ENCODE peak calls at places on chromosomes 3 and 15, in four cellular contexts. N is HCT116, F is suprapubic skin, T is spleen. I is an unnamed sample.

GRCh38 chr3:101216710-101217457 is 103.5 kb downstream of the IMPG2 start:
- DNase-seq in N (no peak), T (no peak), F (peak), I (no peak)

GRCh38 chr15:62280625-62281024 is 115.5 kb upstream of the C2CD4B start:
- DNase-seq in F (no peak), T (no peak), N (no peak), I (no peak)

GRCh38 chr15:86743283-86743903 is 663.7 kb downstream of the AGBL1 start:
- DNase-seq in F (no peak), T (no peak), N (no peak), I (no peak)

GRCh38 chr3:158430968-158431367 is 140.0 kb upstream of the MLF1 start:
- DNase-seq in N (no peak), F (no peak), T (no peak), I (no peak)

GRCh38 chr15:74793135-74794028 is 11.5 kb downstream of the CSK start:
- DNase-seq in F (no peak), N (no peak), T (peak), I (no peak)

GRCh38 chr3:185290266-185290665 is 36.4 kb upstream of the EHHADH start:
- DNase-seq in T (no peak), F (no peak), N (no peak), I (no peak)

GRCh38 chr3:38453914-38454178 is 156 bp downstream of the ACVR2B start:
- DNase-seq in N (no peak), T (no peak), F (no peak), I (no peak)

GRCh38 chr3:123834631-123835030 is 49.5 kb downstream of the MYLK start:
- DNase-seq in F (no peak), N (no peak), T (no peak), I (no peak)

GRCh38 chr3:53263907-53264306 is 8.1 kb upstream of the TKT start:
- DNase-seq in T (no peak), F (no peak), N (no peak), I (no peak)

GRCh38 chr15:90219421-90220141 is 14.2 kb downstream of the CIB1 start:
- DNase-seq in T (peak), F (no peak), N (no peak), I (no peak)

GRCh38 chr3:71226565-71227281 is 356.8 kb downstream of the FOXP1 start:
- DNase-seq in N (no peak), F (no peak), T (peak), I (no peak)

GRCh38 chr3:134364061-134364935 is 9.9 kb downstream of the AMOTL2 start:
- DNase-seq in F (peak), N (peak), T (peak), I (no peak)

GRCh38 chr3:146217324-146217723 is 33.6 kb downstream of the PLSCR4 start:
- DNase-seq in F (no peak), N (no peak), T (no peak), I (no peak)

GRCh38 chr15:90871716-90872480 is 3.5 kb downstream of the FURIN start:
- DNase-seq in T (peak), F (no peak), N (no peak), I (no peak)

GRCh38 chr15:84883433-84883832 is 1.0 kb upstream of the SLC28A1 start:
- DNase-seq in T (no peak), F (no peak), N (no peak), I (no peak)

GRCh38 chr3:185490241-185490640 is 8.6 kb downstream of the TMEM41A start:
- DNase-seq in F (no peak), N (no peak), T (no peak), I (no peak)

GRCh38 chr3:48141225-48142137 is 46.7 kb downstream of the CDC25A start:
- DNase-seq in T (no peak), F (no peak), N (no peak), I (no peak)

GRCh38 chr15:39579487-39580116 is 1.3 kb upstream of the THBS1 start:
- DNase-seq in N (peak), F (peak), T (no peak), I (no peak)

GRCh38 chr3:73605388-73605787 is 19.4 kb downstream of the PDZRN3 start:
- DNase-seq in T (no peak), N (no peak), F (no peak), I (no peak)

GRCh38 chr3:64417816-64418215 is 192.6 kb upstream of the PRICKLE2 start:
- DNase-seq in T (no peak), N (no peak), F (no peak), I (no peak)

GRCh38 chr3:151765685-151766084 is 32.0 kb downstream of the AADACL2 start:
- DNase-seq in T (no peak), F (no peak), N (no peak), I (no peak)

GRCh38 chr3:69558912-69559311 is 173.0 kb upstream of the FRMD4B start:
- DNase-seq in F (no peak), T (no peak), N (no peak), I (no peak)

GRCh38 chr3:120693439-120694172 is 11.6 kb upstream of the HGD start:
- DNase-seq in N (no peak), F (no peak), T (no peak), I (no peak)
- TF ChIP-seq POLR2AphosphoS5 in N (no peak), F (no peak), T (no peak), I (no peak)

GRCh38 chr3:59876533-59877062 is 826.8 kb upstream of the CFAP20DC start:
- DNase-seq in F (no peak), N (no peak), T (no peak), I (no peak)

GRCh38 chr3:59877679-59878427 is 828.0 kb upstream of the CFAP20DC start:
- DNase-seq in N (no peak), T (no peak), F (no peak), I (no peak)

GRCh38 chr3:59880717-59881116 is 830.9 kb upstream of the CFAP20DC start:
- DNase-seq in F (no peak), N (no peak), T (no peak), I (no peak)

GRCh38 chr3:59879033-59879655 is 829.3 kb upstream of the CFAP20DC start:
- DNase-seq in T (no peak), F (no peak), N (no peak), I (no peak)

GRCh38 chr3:59877263-59877662 is 827.4 kb upstream of the CFAP20DC start:
- DNase-seq in T (no peak), F (no peak), N (no peak), I (no peak)
- TF ChIP-seq POLR2AphosphoS5 in T (no peak), F (no peak), N (no peak), I (no peak)

GRCh38 chr15:25683911-25684310 is 179.2 kb downstream of the ATP10A start:
- DNase-seq in T (no peak), F (no peak), N (no peak), I (no peak)

GRCh38 chr15:25682349-25682748 is 180.8 kb downstream of the ATP10A start:
- DNase-seq in F (no peak), T (no peak), N (no peak), I (no peak)

GRCh38 chr15:25683415-25683814 is 179.7 kb downstream of the ATP10A start:
- DNase-seq in T (no peak), F (no peak), N (no peak), I (no peak)

GRCh38 chr15:25685216-25685569 is 177.9 kb downstream of the ATP10A start:
- DNase-seq in F (no peak), T (no peak), N (no peak), I (no peak)

GRCh38 chr15:25684521-25685215 is 178.5 kb downstream of the ATP10A start:
- DNase-seq in T (no peak), N (no peak), F (peak), I (no peak)
- TF ChIP-seq POLR2AphosphoS5 in T (no peak), N (no peak), F (peak), I (peak)

DNA sequence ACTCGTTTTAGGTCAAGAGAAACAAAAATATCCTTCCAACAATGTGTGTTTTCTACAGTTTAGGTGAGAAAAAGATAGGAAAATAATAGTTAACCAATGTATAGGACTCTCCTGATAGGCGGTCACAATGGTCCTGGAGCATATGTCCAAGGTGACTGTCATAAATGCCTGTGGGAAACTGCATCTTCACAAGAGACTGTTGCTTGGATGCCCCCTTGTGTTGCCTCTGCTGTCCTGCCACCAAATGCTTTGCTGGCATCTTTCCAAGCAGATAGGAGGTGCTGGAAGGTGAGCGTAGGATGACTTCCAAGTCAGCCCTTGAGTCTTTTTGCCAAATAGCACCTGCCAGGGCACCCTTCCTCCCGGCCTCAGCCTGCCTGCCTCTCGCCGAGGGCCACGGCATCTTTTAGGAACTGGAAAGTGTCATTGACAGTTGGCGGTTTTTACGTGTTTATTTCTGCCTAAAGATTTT is 24.1 kb upstream of the SACM1L start:
- DNase-seq in T (no peak), F (no peak), N (peak), I (no peak)
- TF ChIP-seq POLR2AphosphoS5 in T (no peak), F (no peak), N (peak), I (peak)

DNA sequence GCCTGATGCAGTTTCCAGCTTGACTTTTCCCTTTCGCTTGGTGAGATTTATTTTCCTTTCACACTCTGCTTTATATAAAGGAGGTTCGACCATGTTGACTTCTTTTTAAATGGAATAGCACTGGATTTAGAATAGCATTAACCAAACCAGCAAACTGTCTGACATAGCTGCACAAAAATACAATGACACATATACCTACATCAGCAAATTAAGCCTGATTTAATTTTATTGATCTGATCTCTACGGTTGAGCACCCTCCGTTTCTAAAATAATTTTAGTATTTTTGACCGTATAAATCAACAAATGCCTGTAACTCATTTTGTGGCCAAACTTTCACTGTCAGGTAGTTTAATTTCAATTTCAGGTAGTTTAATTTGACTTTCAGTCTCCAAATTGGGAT is 5.8 kb upstream of the EIF5A2 start:
- DNase-seq in F (no peak), T (no peak), N (no peak), I (no peak)
- TF ChIP-seq POLR2AphosphoS5 in F (no peak), T (no peak), N (no peak), I (no peak)

DNA sequence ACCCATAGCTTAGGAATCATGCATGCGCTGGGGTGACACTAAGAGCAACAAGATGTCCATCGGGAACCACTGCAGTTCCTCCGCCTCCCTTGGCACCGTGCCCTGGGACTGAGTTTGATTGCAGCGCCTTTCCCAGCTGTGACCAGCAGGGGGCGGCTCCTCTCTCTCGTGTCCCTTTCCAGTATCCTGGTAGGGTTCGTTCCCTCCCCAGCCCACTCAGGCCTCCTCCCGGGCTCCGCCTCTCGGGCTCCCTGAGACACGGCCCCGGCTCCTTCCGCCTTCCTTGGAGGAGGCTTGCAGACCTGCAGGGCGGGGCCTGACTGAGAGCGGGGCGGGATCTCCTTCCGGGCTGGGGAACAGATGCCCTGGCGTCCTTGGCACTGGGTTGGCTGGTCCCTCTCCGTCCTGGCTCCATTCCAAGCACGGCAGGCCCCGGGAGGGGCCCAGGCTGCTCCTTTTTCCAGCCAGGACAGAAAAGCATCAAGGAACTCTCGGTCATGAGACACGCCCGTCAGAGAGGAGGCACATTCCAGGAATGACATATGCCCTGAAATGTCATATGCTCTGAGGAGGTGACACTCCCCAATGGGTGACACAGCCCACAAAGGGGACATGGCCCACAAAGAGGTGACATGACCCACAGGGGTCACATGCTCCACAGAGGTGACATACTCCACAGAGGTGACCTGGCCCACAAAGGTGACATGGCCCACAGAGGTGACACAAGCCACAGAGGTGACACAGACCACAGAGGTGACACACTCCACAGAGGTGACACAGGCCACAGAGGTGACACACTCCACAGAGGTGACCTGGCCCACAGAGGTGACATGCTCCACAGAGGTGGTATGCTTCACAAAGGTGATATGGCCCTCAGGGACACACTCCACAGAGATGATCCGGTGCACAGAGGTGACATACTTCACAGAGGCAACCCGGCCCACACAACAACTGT is 79.0 kb downstream of the ABHD5 start:
- DNase-seq in F (peak), T (peak), N (peak), I (peak)
- TF ChIP-seq POLR2AphosphoS5 in F (peak), T (peak), N (no peak), I (peak)

I was measured in vagina.